ENCODE peak calls at places on chromosomes 13 and 19, in six cellular contexts. Q is stomach, E is pancreas, X is mammary epithelial cell, G is GM23338, K is IMR-90. O is an unnamed sample.

GRCh38 chr19:51071006-51071405 is 6.1 kb upstream of the KLK13 start:
- DNase-seq in K (no peak), G (no peak), Q (peak), E (no peak), X (peak), O (no peak)

GRCh38 chr13:77465595-77466195 is 69.8 kb upstream of the SCEL start:
- DNase-seq in Q (no peak), E (no peak), X (no peak), K (no peak), G (no peak), O (no peak)

GRCh38 chr13:38303816-38304215 is 45.8 kb upstream of the UFM1 start:
- DNase-seq in X (no peak), Q (no peak), E (no peak), G (no peak), K (no peak), O (no peak)

GRCh38 chr19:48489608-48490216 is 20.5 kb downstream of the CYTH2 start:
- DNase-seq in E (peak), K (peak), Q (peak), G (peak), X (peak), O (peak)

GRCh38 chr13:48715977-48716376 is 62.2 kb downstream of the CYSLTR2 start:
- DNase-seq in Q (no peak), E (no peak), K (no peak), X (no peak), G (peak), O (no peak)

GRCh38 chr13:32165791-32166190 is 134.2 kb downstream of the FRY start:
- DNase-seq in X (peak), G (no peak), E (no peak), Q (no peak), K (no peak), O (peak)

GRCh38 chr13:60229708-60230272 is 66.1 kb upstream of the DIAPH3 start:
- DNase-seq in K (no peak), E (no peak), G (no peak), Q (no peak), X (no peak), O (no peak)

GRCh38 chr13:106518535-106518934 is 16.9 kb downstream of the EFNB2 start:
- DNase-seq in E (no peak), X (no peak), K (no peak), G (no peak), Q (no peak), O (no peak)

GRCh38 chr13:21663197-21663596 is 7.7 kb upstream of the FGF9 start:
- DNase-seq in X (peak), E (no peak), K (no peak), G (no peak), Q (no peak), O (no peak)

GRCh38 chr13:73096173-73097117 is 37.6 kb downstream of the KLF5 start:
- DNase-seq in K (peak), G (no peak), E (no peak), X (peak), Q (no peak), O (no peak)

GRCh38 chr13:27797228-27797624 is 4.9 kb downstream of the GSX1 start:
- DNase-seq in E (no peak), X (peak), K (peak), G (peak), Q (no peak), O (no peak)

GRCh38 chr13:23825179-23825578 is 64.0 kb downstream of the MIPEP start:
- DNase-seq in X (no peak), E (no peak), Q (no peak), K (no peak), G (no peak), O (no peak)

GRCh38 chr13:78603240-78603947 is at the start of gene POU4F1:
- DNase-seq in G (peak), K (peak), Q (no peak), E (no peak), X (peak), O (no peak)

GRCh38 chr13:76741624-76742023 is 144.6 kb downstream of the KCTD12 start:
- DNase-seq in G (no peak), Q (no peak), X (no peak), K (peak), E (no peak), O (no peak)

GRCh38 chr19:56263319-56263718 is 9.2 kb upstream of the EDDM13 start:
- DNase-seq in K (no peak), G (no peak), Q (no peak), X (no peak), E (no peak), O (no peak)

GRCh38 chr13:80871481-80871880 is 530.6 kb upstream of the SPRY2 start:
- DNase-seq in Q (no peak), K (no peak), G (no peak), E (no peak), X (peak), O (no peak)

GRCh38 chr13:99505814-99506269 is 4.6 kb downstream of the TM9SF2 start:
- DNase-seq in K (peak), Q (no peak), G (no peak), X (no peak), E (no peak), O (no peak)
- H3K27ac ChIP-seq in K (no peak), Q (no peak), G (no peak), X (peak), E (no peak), O (no peak)

GRCh38 chr19:6022570-6023049 is 44.7 kb upstream of the RANBP3 start:
- DNase-seq in K (no peak), Q (no peak), X (no peak), E (no peak), G (no peak), O (no peak)
- TF ChIP-seq CTCF in K (no peak), Q (no peak), X (no peak), E (no peak), G (no peak), O (peak)

GRCh38 chr19:18110833-18111232 is 13.3 kb downstream of the MAST3 start:
- DNase-seq in G (no peak), K (no peak), Q (peak), X (no peak), E (peak), O (no peak)
- H3K4me3 ChIP-seq in G (peak), K (peak), Q (peak), X (peak), E (peak), O (peak)

DNA sequence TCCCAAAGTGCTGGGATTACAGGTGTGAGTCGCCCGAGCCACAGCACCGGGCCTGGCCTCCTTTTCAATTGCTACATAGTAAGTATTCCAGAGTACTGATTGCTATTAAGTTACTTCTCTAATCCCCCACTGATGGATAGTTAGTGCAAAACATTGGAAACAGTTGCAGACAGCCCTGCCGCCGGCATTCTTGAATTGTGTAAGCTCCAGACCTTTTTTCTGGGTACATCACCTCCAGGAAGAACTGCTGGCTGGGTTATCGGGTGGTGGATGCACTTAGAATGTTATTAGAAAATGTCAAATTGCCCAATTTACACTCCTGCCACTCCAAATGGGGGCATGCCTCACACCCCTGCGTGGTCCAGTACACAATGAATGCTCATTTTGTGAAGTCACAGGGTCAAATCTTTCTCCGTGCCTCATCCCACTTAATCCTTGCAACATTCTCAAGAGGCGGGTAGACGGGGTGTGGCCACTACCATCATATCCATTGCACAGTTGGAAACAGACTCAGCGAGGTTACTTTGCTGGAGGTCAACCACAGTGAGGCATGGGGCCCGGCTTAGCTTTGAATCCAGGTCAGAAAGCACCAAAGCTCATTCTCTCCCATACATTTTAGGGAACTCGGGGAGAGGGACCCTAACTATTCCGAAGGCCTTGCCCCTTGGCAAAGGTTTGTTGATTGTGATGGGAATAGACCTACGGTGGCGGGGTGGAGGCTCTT is 1.0 kb upstream of the KDM4B start:
- DNase-seq in Q (no peak), G (no peak), K (no peak), X (no peak), E (no peak), O (no peak)
- H3K27ac ChIP-seq in Q (peak), G (no peak), K (peak), X (peak), E (peak), O (peak)

GRCh38 chr19:1470864-1471513 is 8.0 kb downstream of the C19orf25 start:
- DNase-seq in Q (no peak), K (no peak), X (no peak), G (peak), E (no peak), O (no peak)
- TF ChIP-seq CTCF in Q (no peak), K (no peak), X (no peak), G (peak), E (no peak), O (no peak)

GRCh38 chr13:41053384-41053826 is 7.9 kb upstream of the WBP4 start:
- DNase-seq in Q (no peak), G (no peak), K (peak), X (peak), E (no peak), O (no peak)

GRCh38 chr13:41050041-41050440 is 11.3 kb upstream of the WBP4 start:
- DNase-seq in X (no peak), Q (no peak), K (no peak), E (no peak), G (no peak), O (no peak)

GRCh38 chr13:41054919-41055619 is 6.2 kb upstream of the WBP4 start:
- DNase-seq in E (no peak), X (no peak), G (peak), Q (no peak), K (no peak), O (no peak)

GRCh38 chr13:41054212-41054877 is 7.0 kb upstream of the WBP4 start:
- DNase-seq in K (peak), X (peak), E (no peak), G (peak), Q (no peak), O (no peak)

GRCh38 chr13:41052441-41052840 is 8.9 kb upstream of the WBP4 start:
- DNase-seq in X (no peak), E (no peak), Q (no peak), K (no peak), G (no peak), O (no peak)
- H3K4me3 ChIP-seq in X (no peak), E (no peak), Q (no peak), K (no peak), G (no peak), O (no peak)